ENCODE peak calls at places on chromosomes 12 and 14, in five cellular contexts. I, C, J, E and Q are unnamed samples.

GRCh38 chr12:8446642-8447547 is 8.9 kb upstream of the CLEC6A start:
- DNase-seq in E (no peak), J (no peak), C (no peak), I (no peak), Q (no peak)

GRCh38 chr12:53052419-53053222 is 2.8 kb downstream of the TNS2 start:
- DNase-seq in I (no peak), C (peak), E (no peak), J (peak), Q (peak)

GRCh38 chr12:26651566-26652188 is 181.3 kb downstream of the ITPR2 start:
- DNase-seq in I (peak), C (no peak), E (peak), J (peak), Q (peak)

GRCh38 chr14:85752179-85752578 is 222.2 kb downstream of the FLRT2 start:
- DNase-seq in J (no peak), E (no peak), C (no peak), I (no peak), Q (no peak)

GRCh38 chr14:36134026-36134425 is 42.5 kb downstream of the PTCSC3 start:
- DNase-seq in J (peak), E (no peak), C (no peak), I (no peak), Q (no peak)

GRCh38 chr12:14605401-14605989 is 37.8 kb upstream of the PLBD1 start:
- DNase-seq in I (no peak), J (no peak), C (no peak), E (no peak), Q (no peak)

GRCh38 chr14:91891081-91891480 is 23.7 kb upstream of the TC2N start:
- DNase-seq in C (no peak), E (no peak), I (no peak), J (no peak), Q (no peak)

GRCh38 chr12:5432011-5432400 is at the start of gene NTF3:
- DNase-seq in J (no peak), C (no peak), E (no peak), I (no peak), Q (no peak)

GRCh38 chr14:29321646-29322045 is 555.1 kb downstream of the FOXG1 start:
- DNase-seq in E (no peak), J (no peak), C (no peak), I (no peak), Q (no peak)

GRCh38 chr14:50366115-50366514 is 30.6 kb downstream of the CDKL1 start:
- DNase-seq in C (peak), E (no peak), I (no peak), J (peak), Q (no peak)

GRCh38 chr14:81555051-81555450 is 21.4 kb upstream of the SEL1L start:
- DNase-seq in I (no peak), J (no peak), E (no peak), C (no peak), Q (no peak)

GRCh38 chr12:47517122-47517521 is 188.7 kb downstream of the RPAP3 start:
- DNase-seq in C (no peak), I (no peak), J (no peak), E (no peak), Q (no peak)

GRCh38 chr14:50599700-50600444 is 39.9 kb downstream of the ATL1 start:
- DNase-seq in I (peak), J (peak), E (no peak), C (no peak), Q (peak)

GRCh38 chr14:51473808-51474207 is 177.9 kb upstream of the FRMD6 start:
- DNase-seq in C (no peak), I (peak), J (peak), E (no peak), Q (no peak)

GRCh38 chr12:10069099-10069498 is 29.7 kb downstream of the CLEC1A start:
- DNase-seq in J (no peak), I (no peak), E (no peak), C (no peak), Q (no peak)

GRCh38 chr12:124740691-124741137 is 123.0 kb downstream of the SCARB1 start:
- DNase-seq in E (no peak), J (peak), C (peak), I (peak), Q (no peak)

GRCh38 chr14:33655421-33655820 is 295.5 kb downstream of the EGLN3 start:
- DNase-seq in I (no peak), J (peak), E (no peak), C (no peak), Q (no peak)

GRCh38 chr12:50033317-50033679 is 8.0 kb upstream of the RACGAP1 start:
- DNase-seq in C (no peak), J (no peak), I (no peak), E (no peak), Q (no peak)

GRCh38 chr14:35883677-35884293 is 57.6 kb downstream of the BRMS1L start:
- DNase-seq in E (no peak), J (peak), I (peak), C (no peak), Q (peak)

GRCh38 chr12:1289371-1290155 is 298.5 kb downstream of the ERC1 start:
- DNase-seq in C (no peak), J (no peak), I (no peak), E (no peak), Q (no peak)

GRCh38 chr12:119589087-119589486 is 4.5 kb upstream of the TMEM233 start:
- DNase-seq in C (no peak), E (no peak), I (no peak), J (no peak), Q (no peak)

GRCh38 chr12:24664151-24664550 is 284.8 kb downstream of the BCAT1 start:
- DNase-seq in J (no peak), C (no peak), I (no peak), E (no peak), Q (no peak)

GRCh38 chr14:39847191-39847590 is 415.0 kb upstream of the FBXO33 start:
- DNase-seq in E (no peak), J (peak), I (no peak), C (no peak), Q (no peak)

GRCh38 chr12:12599750-12600643 is 11.7 kb upstream of the CREBL2 start:
- DNase-seq in C (no peak), J (peak), I (no peak), E (no peak), Q (no peak)